ENCODE peak calls at places on chromosomes 13 and 19, in ten cellular contexts. One of them, this sample, is unnamed.

GRCh38 chr13:79936368-79937136 is 404.4 kb downstream of the SPRY2 start:
- DNase-seq in SW480: peak; percentile 68
- DNase-seq in uterus: peak; percentile 17
- DNase-seq in stimulated activated CD8-positive, alpha-beta memory T cell treated with anti-CD3 and anti-CD28 coated beads, Interleukin-7, amount 100 ng/mL, for 48 hours: no peak
- DNase-seq in NCI-H748 treated with DMSO at 0.1 percent for 48 hours: no peak
- DNase-seq in neural crest cell: no peak
- DNase-seq in neural progenitor cell: no peak
- DNase-seq in lower leg skin: peak; percentile 30
- DNase-seq in AG04449: peak; percentile 100
- DNase-seq in T-helper 2 cell: no peak
- DNase-seq in this sample: peak; percentile 99

GRCh38 chr13:72453161-72453560 is 274.3 kb downstream of the MZT1 start:
- DNase-seq in SW480: no peak
- DNase-seq in uterus: no peak
- DNase-seq in stimulated activated CD8-positive, alpha-beta memory T cell treated with anti-CD3 and anti-CD28 coated beads, Interleukin-7, amount 100 ng/mL, for 48 hours: no peak
- DNase-seq in NCI-H748 treated with DMSO at 0.1 percent for 48 hours: no peak
- DNase-seq in neural crest cell: no peak
- DNase-seq in neural progenitor cell: no peak
- DNase-seq in lower leg skin: no peak
- DNase-seq in AG04449: no peak
- DNase-seq in T-helper 2 cell: no peak
- DNase-seq in this sample: no peak

GRCh38 chr19:7978196-7978825 is 27.1 kb downstream of the ELAVL1 start:
- DNase-seq in SW480: no peak
- DNase-seq in uterus: no peak
- DNase-seq in stimulated activated CD8-positive, alpha-beta memory T cell treated with anti-CD3 and anti-CD28 coated beads, Interleukin-7, amount 100 ng/mL, for 48 hours: no peak
- DNase-seq in NCI-H748 treated with DMSO at 0.1 percent for 48 hours: no peak
- DNase-seq in neural crest cell: no peak
- DNase-seq in neural progenitor cell: peak; percentile 6
- DNase-seq in lower leg skin: no peak
- DNase-seq in AG04449: no peak
- DNase-seq in T-helper 2 cell: no peak
- DNase-seq in this sample: no peak

GRCh38 chr13:24274452-24274971 is 34.9 kb upstream of the C1QTNF9 start:
- DNase-seq in SW480: no peak
- DNase-seq in uterus: no peak
- DNase-seq in stimulated activated CD8-positive, alpha-beta memory T cell treated with anti-CD3 and anti-CD28 coated beads, Interleukin-7, amount 100 ng/mL, for 48 hours: peak; percentile 71
- DNase-seq in NCI-H748 treated with DMSO at 0.1 percent for 48 hours: no peak
- DNase-seq in neural crest cell: no peak
- DNase-seq in neural progenitor cell: no peak
- DNase-seq in lower leg skin: no peak
- DNase-seq in AG04449: no peak
- DNase-seq in T-helper 2 cell: peak; percentile 58
- DNase-seq in this sample: no peak

GRCh38 chr19:17327654-17328516 is 6.8 kb downstream of the ANO8 start:
- DNase-seq in SW480: no peak
- DNase-seq in uterus: peak; percentile 61
- DNase-seq in stimulated activated CD8-positive, alpha-beta memory T cell treated with anti-CD3 and anti-CD28 coated beads, Interleukin-7, amount 100 ng/mL, for 48 hours: no peak
- DNase-seq in NCI-H748 treated with DMSO at 0.1 percent for 48 hours: no peak
- DNase-seq in neural crest cell: peak; percentile 60
- DNase-seq in neural progenitor cell: peak; percentile 96
- DNase-seq in lower leg skin: peak; percentile 64
- DNase-seq in AG04449: no peak
- DNase-seq in T-helper 2 cell: peak; percentile 42
- DNase-seq in this sample: no peak

GRCh38 chr19:35396240-35396885 is 25.5 kb downstream of the GPR42 start:
- DNase-seq in SW480: no peak
- DNase-seq in uterus: no peak
- DNase-seq in stimulated activated CD8-positive, alpha-beta memory T cell treated with anti-CD3 and anti-CD28 coated beads, Interleukin-7, amount 100 ng/mL, for 48 hours: no peak
- DNase-seq in NCI-H748 treated with DMSO at 0.1 percent for 48 hours: no peak
- DNase-seq in neural crest cell: no peak
- DNase-seq in neural progenitor cell: no peak
- DNase-seq in lower leg skin: no peak
- DNase-seq in AG04449: no peak
- DNase-seq in T-helper 2 cell: no peak
- DNase-seq in this sample: no peak

GRCh38 chr19:28377077-28377476 is 835.9 kb downstream of the UQCRFS1 start:
- DNase-seq in SW480: no peak
- DNase-seq in uterus: no peak
- DNase-seq in stimulated activated CD8-positive, alpha-beta memory T cell treated with anti-CD3 and anti-CD28 coated beads, Interleukin-7, amount 100 ng/mL, for 48 hours: no peak
- DNase-seq in NCI-H748 treated with DMSO at 0.1 percent for 48 hours: no peak
- DNase-seq in neural crest cell: peak; percentile 11
- DNase-seq in neural progenitor cell: peak; percentile 43
- DNase-seq in lower leg skin: no peak
- DNase-seq in AG04449: no peak
- DNase-seq in T-helper 2 cell: no peak
- DNase-seq in this sample: no peak

GRCh38 chr13:106484084-106484754 is 51.2 kb downstream of the EFNB2 start:
- DNase-seq in SW480: peak; percentile 34
- DNase-seq in uterus: no peak
- DNase-seq in stimulated activated CD8-positive, alpha-beta memory T cell treated with anti-CD3 and anti-CD28 coated beads, Interleukin-7, amount 100 ng/mL, for 48 hours: no peak
- DNase-seq in NCI-H748 treated with DMSO at 0.1 percent for 48 hours: no peak
- DNase-seq in neural crest cell: no peak
- DNase-seq in neural progenitor cell: no peak
- DNase-seq in lower leg skin: no peak
- DNase-seq in AG04449: no peak
- DNase-seq in T-helper 2 cell: no peak
- DNase-seq in this sample: no peak

GRCh38 chr13:21530656-21531055 is 71.6 kb upstream of the ZDHHC20 start:
- DNase-seq in SW480: no peak
- DNase-seq in uterus: no peak
- DNase-seq in stimulated activated CD8-positive, alpha-beta memory T cell treated with anti-CD3 and anti-CD28 coated beads, Interleukin-7, amount 100 ng/mL, for 48 hours: no peak
- DNase-seq in NCI-H748 treated with DMSO at 0.1 percent for 48 hours: no peak
- DNase-seq in neural crest cell: no peak
- DNase-seq in neural progenitor cell: no peak
- DNase-seq in lower leg skin: no peak
- DNase-seq in AG04449: no peak
- DNase-seq in T-helper 2 cell: no peak
- DNase-seq in this sample: no peak

GRCh38 chr19:33063356-33064116 is 1.2 kb downstream of the RHPN2 start:
- DNase-seq in SW480: peak; percentile 40
- DNase-seq in uterus: peak; percentile 27
- DNase-seq in stimulated activated CD8-positive, alpha-beta memory T cell treated with anti-CD3 and anti-CD28 coated beads, Interleukin-7, amount 100 ng/mL, for 48 hours: no peak
- DNase-seq in NCI-H748 treated with DMSO at 0.1 percent for 48 hours: peak; percentile 35
- DNase-seq in neural crest cell: no peak
- DNase-seq in neural progenitor cell: peak; percentile 52
- DNase-seq in lower leg skin: peak; percentile 23
- DNase-seq in AG04449: no peak
- DNase-seq in T-helper 2 cell: no peak
- DNase-seq in this sample: no peak

GRCh38 chr13:43473437-43473836 is 313.3 kb downstream of the ENOX1 start:
- DNase-seq in SW480: no peak
- DNase-seq in uterus: no peak
- DNase-seq in stimulated activated CD8-positive, alpha-beta memory T cell treated with anti-CD3 and anti-CD28 coated beads, Interleukin-7, amount 100 ng/mL, for 48 hours: no peak
- DNase-seq in NCI-H748 treated with DMSO at 0.1 percent for 48 hours: peak; percentile 4
- DNase-seq in neural crest cell: no peak
- DNase-seq in neural progenitor cell: no peak
- DNase-seq in lower leg skin: no peak
- DNase-seq in AG04449: no peak
- DNase-seq in T-helper 2 cell: no peak
- DNase-seq in this sample: no peak

GRCh38 chr13:51152713-51153112 is 41.6 kb upstream of the C13orf42 start:
- DNase-seq in SW480: no peak
- DNase-seq in uterus: no peak
- DNase-seq in stimulated activated CD8-positive, alpha-beta memory T cell treated with anti-CD3 and anti-CD28 coated beads, Interleukin-7, amount 100 ng/mL, for 48 hours: no peak
- DNase-seq in NCI-H748 treated with DMSO at 0.1 percent for 48 hours: no peak
- DNase-seq in neural crest cell: no peak
- DNase-seq in neural progenitor cell: no peak
- DNase-seq in lower leg skin: no peak
- DNase-seq in AG04449: no peak
- DNase-seq in T-helper 2 cell: no peak
- DNase-seq in this sample: no peak

GRCh38 chr13:98133949-98134348 is 8.9 kb upstream of the FARP1 start:
- DNase-seq in SW480: no peak
- DNase-seq in uterus: no peak
- DNase-seq in stimulated activated CD8-positive, alpha-beta memory T cell treated with anti-CD3 and anti-CD28 coated beads, Interleukin-7, amount 100 ng/mL, for 48 hours: no peak
- DNase-seq in NCI-H748 treated with DMSO at 0.1 percent for 48 hours: no peak
- DNase-seq in neural crest cell: no peak
- DNase-seq in neural progenitor cell: no peak
- DNase-seq in lower leg skin: no peak
- DNase-seq in AG04449: no peak
- DNase-seq in T-helper 2 cell: no peak
- DNase-seq in this sample: no peak

GRCh38 chr13:75299913-75300862 is 181.8 kb downstream of the TBC1D4 start:
- DNase-seq in SW480: no peak
- DNase-seq in uterus: no peak
- DNase-seq in stimulated activated CD8-positive, alpha-beta memory T cell treated with anti-CD3 and anti-CD28 coated beads, Interleukin-7, amount 100 ng/mL, for 48 hours: no peak
- DNase-seq in NCI-H748 treated with DMSO at 0.1 percent for 48 hours: no peak
- DNase-seq in neural crest cell: no peak
- DNase-seq in neural progenitor cell: no peak
- DNase-seq in lower leg skin: no peak
- DNase-seq in AG04449: no peak
- DNase-seq in T-helper 2 cell: no peak
- DNase-seq in this sample: no peak

GRCh38 chr19:51250786-51251452 is at the start of gene SIGLECL1:
- DNase-seq in SW480: no peak
- DNase-seq in uterus: no peak
- DNase-seq in stimulated activated CD8-positive, alpha-beta memory T cell treated with anti-CD3 and anti-CD28 coated beads, Interleukin-7, amount 100 ng/mL, for 48 hours: no peak
- DNase-seq in NCI-H748 treated with DMSO at 0.1 percent for 48 hours: no peak
- DNase-seq in neural crest cell: no peak
- DNase-seq in neural progenitor cell: no peak
- DNase-seq in lower leg skin: no peak
- DNase-seq in AG04449: no peak
- DNase-seq in T-helper 2 cell: no peak
- DNase-seq in this sample: no peak

GRCh38 chr19:3984908-3985642 is at the start of gene EEF2:
- DNase-seq in SW480: peak; percentile 64
- DNase-seq in uterus: peak; percentile 90
- DNase-seq in stimulated activated CD8-positive, alpha-beta memory T cell treated with anti-CD3 and anti-CD28 coated beads, Interleukin-7, amount 100 ng/mL, for 48 hours: peak; percentile 71
- DNase-seq in NCI-H748 treated with DMSO at 0.1 percent for 48 hours: peak; percentile 54
- DNase-seq in neural crest cell: peak; percentile 88
- DNase-seq in neural progenitor cell: peak; percentile 98
- DNase-seq in lower leg skin: peak; percentile 82
- DNase-seq in AG04449: no peak
- DNase-seq in T-helper 2 cell: peak; percentile 79
- DNase-seq in this sample: peak; percentile 91

GRCh38 chr19:31956771-31957170 is 388.6 kb upstream of the ZNF507 start:
- DNase-seq in SW480: no peak
- DNase-seq in uterus: no peak
- DNase-seq in stimulated activated CD8-positive, alpha-beta memory T cell treated with anti-CD3 and anti-CD28 coated beads, Interleukin-7, amount 100 ng/mL, for 48 hours: no peak
- DNase-seq in NCI-H748 treated with DMSO at 0.1 percent for 48 hours: no peak
- DNase-seq in neural crest cell: no peak
- DNase-seq in neural progenitor cell: no peak
- DNase-seq in lower leg skin: no peak
- DNase-seq in AG04449: no peak
- DNase-seq in T-helper 2 cell: no peak
- DNase-seq in this sample: no peak

GRCh38 chr19:31353826-31354225 is 4.6 kb upstream of the TSHZ3 start:
- DNase-seq in SW480: no peak
- DNase-seq in uterus: no peak
- DNase-seq in stimulated activated CD8-positive, alpha-beta memory T cell treated with anti-CD3 and anti-CD28 coated beads, Interleukin-7, amount 100 ng/mL, for 48 hours: no peak
- DNase-seq in NCI-H748 treated with DMSO at 0.1 percent for 48 hours: no peak
- DNase-seq in neural crest cell: no peak
- DNase-seq in neural progenitor cell: peak; percentile 56
- DNase-seq in lower leg skin: no peak
- DNase-seq in AG04449: no peak
- DNase-seq in T-helper 2 cell: no peak
- DNase-seq in this sample: no peak